ENCODE peak calls at places on chromosomes 13 and 19, in four cellular contexts. M is T-cell; A is colonic mucosa; Z is activated CD8-positive, alpha-beta T cell treated with anti-CD3 and anti-CD28 coated beads for 36 hours. Q is an unnamed sample.

GRCh38 chr13:85313761-85314503 is 485.3 kb downstream of the SLITRK6 start:
- DNase-seq in M (no peak), A (no peak), Z (no peak), Q (no peak)

GRCh38 chr19:46488551-46488950 is 7.1 kb downstream of the PNMA8B start:
- DNase-seq in M (no peak), A (no peak), Z (no peak), Q (no peak)

GRCh38 chr13:23673354-23673753 is 103.1 kb downstream of the TNFRSF19 start:
- DNase-seq in M (no peak), A (no peak), Z (no peak), Q (no peak)

GRCh38 chr19:44113784-44114390 is 688 bp downstream of the ZNF225 start:
- DNase-seq in M (no peak), A (peak; percentile 22), Z (peak; percentile 4), Q (peak; percentile 15)

GRCh38 chr19:40689339-40690049 is 957 bp downstream of the NUMBL start:
- DNase-seq in M (no peak), A (peak; percentile 29), Z (peak; percentile 45), Q (no peak)

GRCh38 chr19:2554856-2555255 is 78.9 kb downstream of the GADD45B start:
- DNase-seq in M (no peak), A (no peak), Z (no peak), Q (peak; percentile 24)

GRCh38 chr13:33194820-33195692 is 90.5 kb downstream of the STARD13 start:
- DNase-seq in M (no peak), A (no peak), Z (no peak), Q (no peak)

GRCh38 chr19:12984143-12984627 is 11.1 kb upstream of the NFIX start:
- DNase-seq in M (no peak), A (no peak), Z (no peak), Q (no peak)

GRCh38 chr19:12996542-12997094 is 1.3 kb downstream of the NFIX start:
- DNase-seq in M (no peak), A (no peak), Z (no peak), Q (no peak)

GRCh38 chr13:106072014-106072413 is 463.4 kb downstream of the EFNB2 start:
- DNase-seq in M (no peak), A (no peak), Z (no peak), Q (no peak)

GRCh38 chr19:3573162-3573857 is 566 bp downstream of the HMG20B start:
- DNase-seq in M (no peak), A (peak; percentile 41), Z (peak; percentile 43), Q (peak; percentile 61)

GRCh38 chr19:55086730-55087541 is 11.3 kb downstream of the EPS8L1 start:
- DNase-seq in M (no peak), A (peak; percentile 99), Z (peak; percentile 75), Q (peak; percentile 96)

GRCh38 chr13:74528751-74529513 is 394.7 kb upstream of the KLF12 start:
- DNase-seq in M (no peak), A (no peak), Z (no peak), Q (no peak)

GRCh38 chr19:40543029-40543597 is 33.6 kb upstream of the SHKBP1 start:
- DNase-seq in M (no peak), A (no peak), Z (no peak), Q (no peak)

GRCh38 chr13:70253834-70254233 is 145.6 kb upstream of the KLHL1 start:
- DNase-seq in M (no peak), A (no peak), Z (no peak), Q (no peak)

GRCh38 chr19:33290956-33291622 is 11.2 kb downstream of the CEBPA start:
- DNase-seq in M (no peak), A (peak; percentile 86), Z (no peak), Q (peak; percentile 82)

GRCh38 chr19:40263440-40264313 is 21.5 kb downstream of the AKT2 start:
- DNase-seq in M (no peak), A (no peak), Z (no peak), Q (no peak)

Q was measured in left colon.